ENCODE peak calls at places on chromosomes 2 and 18, in ten cellular contexts. One of them, this sample, is unnamed.

GRCh38 chr2:74328074-74328473 is 15.1 kb downstream of the SLC4A5 start:
- DNase-seq in iPS DF 6.9: no peak
- DNase-seq in upper lobe of right lung: no peak
- DNase-seq in right cardiac atrium: no peak
- DNase-seq in CD4-positive, alpha-beta memory T cell: no peak
- DNase-seq in left ventricle myocardium inferior: no peak
- DNase-seq in AG10803: no peak
- DNase-seq in GM06990: no peak
- DNase-seq in upper lobe of left lung: no peak
- DNase-seq in vagina: no peak
- DNase-seq in this sample: no peak

GRCh38 chr2:55719852-55720251 is 26.2 kb upstream of the PNPT1 start:
- DNase-seq in iPS DF 6.9: no peak
- DNase-seq in upper lobe of right lung: no peak
- DNase-seq in right cardiac atrium: no peak
- DNase-seq in CD4-positive, alpha-beta memory T cell: no peak
- DNase-seq in left ventricle myocardium inferior: no peak
- DNase-seq in AG10803: no peak
- DNase-seq in GM06990: no peak
- DNase-seq in upper lobe of left lung: no peak
- DNase-seq in vagina: no peak
- DNase-seq in this sample: no peak

GRCh38 chr18:76405761-76406356 is 89.2 kb downstream of the ZNF516 start:
- DNase-seq in iPS DF 6.9: peak
- DNase-seq in upper lobe of right lung: no peak
- DNase-seq in right cardiac atrium: peak
- DNase-seq in CD4-positive, alpha-beta memory T cell: peak
- DNase-seq in left ventricle myocardium inferior: peak
- DNase-seq in AG10803: peak
- DNase-seq in GM06990: peak
- DNase-seq in upper lobe of left lung: no peak
- DNase-seq in vagina: no peak
- DNase-seq in this sample: no peak

GRCh38 chr18:32366586-32367538 is 103.8 kb downstream of the GAREM1 start:
- DNase-seq in iPS DF 6.9: no peak
- DNase-seq in upper lobe of right lung: no peak
- DNase-seq in right cardiac atrium: no peak
- DNase-seq in CD4-positive, alpha-beta memory T cell: no peak
- DNase-seq in left ventricle myocardium inferior: no peak
- DNase-seq in AG10803: peak
- DNase-seq in GM06990: no peak
- DNase-seq in upper lobe of left lung: no peak
- DNase-seq in vagina: no peak
- DNase-seq in this sample: no peak

GRCh38 chr2:24432121-24432520 is 58.9 kb upstream of the NCOA1 start:
- DNase-seq in iPS DF 6.9: no peak
- DNase-seq in upper lobe of right lung: no peak
- DNase-seq in right cardiac atrium: no peak
- DNase-seq in CD4-positive, alpha-beta memory T cell: no peak
- DNase-seq in left ventricle myocardium inferior: no peak
- DNase-seq in AG10803: no peak
- DNase-seq in GM06990: no peak
- DNase-seq in upper lobe of left lung: no peak
- DNase-seq in vagina: no peak
- DNase-seq in this sample: no peak

GRCh38 chr2:38178556-38179419 is 102.8 kb upstream of the CYP1B1 start:
- DNase-seq in iPS DF 6.9: no peak
- DNase-seq in upper lobe of right lung: no peak
- DNase-seq in right cardiac atrium: no peak
- DNase-seq in CD4-positive, alpha-beta memory T cell: no peak
- DNase-seq in left ventricle myocardium inferior: no peak
- DNase-seq in AG10803: peak
- DNase-seq in GM06990: peak
- DNase-seq in upper lobe of left lung: peak
- DNase-seq in vagina: no peak
- DNase-seq in this sample: peak

GRCh38 chr2:73269686-73270465 is 14.4 kb downstream of the FBXO41 start:
- DNase-seq in iPS DF 6.9: no peak
- DNase-seq in upper lobe of right lung: no peak
- DNase-seq in right cardiac atrium: no peak
- DNase-seq in CD4-positive, alpha-beta memory T cell: no peak
- DNase-seq in left ventricle myocardium inferior: no peak
- DNase-seq in AG10803: no peak
- DNase-seq in GM06990: no peak
- DNase-seq in upper lobe of left lung: no peak
- DNase-seq in vagina: no peak
- DNase-seq in this sample: no peak

GRCh38 chr2:40360652-40361051 is 91.2 kb downstream of the SLC8A1 start:
- DNase-seq in iPS DF 6.9: no peak
- DNase-seq in upper lobe of right lung: no peak
- DNase-seq in right cardiac atrium: peak
- DNase-seq in CD4-positive, alpha-beta memory T cell: no peak
- DNase-seq in left ventricle myocardium inferior: no peak
- DNase-seq in AG10803: no peak
- DNase-seq in GM06990: no peak
- DNase-seq in upper lobe of left lung: no peak
- DNase-seq in vagina: no peak
- DNase-seq in this sample: no peak

GRCh38 chr2:47572136-47572535 is 169.2 kb downstream of the MSH2 start:
- DNase-seq in iPS DF 6.9: no peak
- DNase-seq in upper lobe of right lung: no peak
- DNase-seq in right cardiac atrium: peak
- DNase-seq in CD4-positive, alpha-beta memory T cell: no peak
- DNase-seq in left ventricle myocardium inferior: no peak
- DNase-seq in AG10803: no peak
- DNase-seq in GM06990: no peak
- DNase-seq in upper lobe of left lung: no peak
- DNase-seq in vagina: no peak
- DNase-seq in this sample: no peak

GRCh38 chr2:189483571-189484415 is 42.5 kb downstream of the WDR75 start:
- DNase-seq in iPS DF 6.9: no peak
- DNase-seq in upper lobe of right lung: no peak
- DNase-seq in right cardiac atrium: peak
- DNase-seq in CD4-positive, alpha-beta memory T cell: no peak
- DNase-seq in left ventricle myocardium inferior: no peak
- DNase-seq in AG10803: no peak
- DNase-seq in GM06990: no peak
- DNase-seq in upper lobe of left lung: no peak
- DNase-seq in vagina: no peak
- DNase-seq in this sample: no peak

GRCh38 chr2:125169022-125169763 is 1144.1 kb downstream of the CNTNAP5 start:
- DNase-seq in iPS DF 6.9: no peak
- DNase-seq in upper lobe of right lung: no peak
- DNase-seq in right cardiac atrium: no peak
- DNase-seq in CD4-positive, alpha-beta memory T cell: no peak
- DNase-seq in left ventricle myocardium inferior: no peak
- DNase-seq in AG10803: no peak
- DNase-seq in GM06990: no peak
- DNase-seq in upper lobe of left lung: no peak
- DNase-seq in vagina: no peak
- DNase-seq in this sample: peak

GRCh38 chr2:95159690-95160449 is at the start of gene ZNF514:
- DNase-seq in iPS DF 6.9: no peak
- DNase-seq in upper lobe of right lung: peak
- DNase-seq in right cardiac atrium: peak
- DNase-seq in CD4-positive, alpha-beta memory T cell: peak
- DNase-seq in left ventricle myocardium inferior: peak
- DNase-seq in AG10803: peak
- DNase-seq in GM06990: peak
- DNase-seq in upper lobe of left lung: peak
- DNase-seq in vagina: no peak
- DNase-seq in this sample: no peak

GRCh38 chr2:95166065-95166763 is 605 bp downstream of the ZNF2 start:
- DNase-seq in iPS DF 6.9: no peak
- DNase-seq in upper lobe of right lung: no peak
- DNase-seq in right cardiac atrium: no peak
- DNase-seq in CD4-positive, alpha-beta memory T cell: no peak
- DNase-seq in left ventricle myocardium inferior: no peak
- DNase-seq in AG10803: no peak
- DNase-seq in GM06990: no peak
- DNase-seq in upper lobe of left lung: no peak
- DNase-seq in vagina: no peak
- DNase-seq in this sample: no peak

GRCh38 chr2:95158891-95159619 is 593 bp downstream of the ZNF514 start:
- DNase-seq in iPS DF 6.9: no peak
- DNase-seq in upper lobe of right lung: peak
- DNase-seq in right cardiac atrium: peak
- DNase-seq in CD4-positive, alpha-beta memory T cell: no peak
- DNase-seq in left ventricle myocardium inferior: peak
- DNase-seq in AG10803: peak
- DNase-seq in GM06990: peak
- DNase-seq in upper lobe of left lung: peak
- DNase-seq in vagina: no peak
- DNase-seq in this sample: no peak

GRCh38 chr2:95165371-95166064 is at the start of gene ZNF2:
- DNase-seq in iPS DF 6.9: peak
- DNase-seq in upper lobe of right lung: peak
- DNase-seq in right cardiac atrium: peak
- DNase-seq in CD4-positive, alpha-beta memory T cell: peak
- DNase-seq in left ventricle myocardium inferior: peak
- DNase-seq in AG10803: peak
- DNase-seq in GM06990: peak
- DNase-seq in upper lobe of left lung: peak
- DNase-seq in vagina: peak
- DNase-seq in this sample: peak

GRCh38 chr2:95165030-95165370 is 609 bp upstream of the ZNF2 start:
- DNase-seq in iPS DF 6.9: no peak
- DNase-seq in upper lobe of right lung: no peak
- DNase-seq in right cardiac atrium: no peak
- DNase-seq in CD4-positive, alpha-beta memory T cell: no peak
- DNase-seq in left ventricle myocardium inferior: no peak
- DNase-seq in AG10803: no peak
- DNase-seq in GM06990: no peak
- DNase-seq in upper lobe of left lung: no peak
- DNase-seq in vagina: no peak
- DNase-seq in this sample: no peak
- H3K4me3 ChIP-seq in iPS DF 6.9: peak
- H3K4me3 ChIP-seq in upper lobe of right lung: peak
- H3K4me3 ChIP-seq in right cardiac atrium: peak
- H3K4me3 ChIP-seq in CD4-positive, alpha-beta memory T cell: peak
- H3K4me3 ChIP-seq in left ventricle myocardium inferior: peak
- H3K4me3 ChIP-seq in AG10803: peak
- H3K4me3 ChIP-seq in GM06990: peak
- H3K4me3 ChIP-seq in upper lobe of left lung: peak
- H3K4me3 ChIP-seq in vagina: peak
- H3K4me3 ChIP-seq in this sample: peak

GRCh38 chr2:58369594-58369993 is 128.5 kb upstream of the FANCL start:
- DNase-seq in iPS DF 6.9: no peak
- DNase-seq in upper lobe of right lung: no peak
- DNase-seq in right cardiac atrium: no peak
- DNase-seq in CD4-positive, alpha-beta memory T cell: no peak
- DNase-seq in left ventricle myocardium inferior: no peak
- DNase-seq in AG10803: no peak
- DNase-seq in GM06990: no peak
- DNase-seq in upper lobe of left lung: no peak
- DNase-seq in vagina: no peak
- DNase-seq in this sample: no peak

GRCh38 chr2:58364098-58364497 is 123.0 kb upstream of the FANCL start:
- DNase-seq in iPS DF 6.9: no peak
- DNase-seq in upper lobe of right lung: no peak
- DNase-seq in right cardiac atrium: no peak
- DNase-seq in CD4-positive, alpha-beta memory T cell: no peak
- DNase-seq in left ventricle myocardium inferior: no peak
- DNase-seq in AG10803: no peak
- DNase-seq in GM06990: no peak
- DNase-seq in upper lobe of left lung: no peak
- DNase-seq in vagina: no peak
- DNase-seq in this sample: no peak
- H3K4me3 ChIP-seq in iPS DF 6.9: no peak
- H3K4me3 ChIP-seq in upper lobe of right lung: no peak
- H3K4me3 ChIP-seq in right cardiac atrium: no peak
- H3K4me3 ChIP-seq in CD4-positive, alpha-beta memory T cell: no peak
- H3K4me3 ChIP-seq in left ventricle myocardium inferior: no peak
- H3K4me3 ChIP-seq in AG10803: no peak
- H3K4me3 ChIP-seq in GM06990: no peak
- H3K4me3 ChIP-seq in upper lobe of left lung: no peak
- H3K4me3 ChIP-seq in vagina: no peak
- H3K4me3 ChIP-seq in this sample: no peak

GRCh38 chr2:219684721-219685689 is 57.6 kb downstream of the SLC4A3 start:
- DNase-seq in iPS DF 6.9: peak
- DNase-seq in upper lobe of right lung: peak
- DNase-seq in right cardiac atrium: peak
- DNase-seq in CD4-positive, alpha-beta memory T cell: peak
- DNase-seq in left ventricle myocardium inferior: peak
- DNase-seq in AG10803: peak
- DNase-seq in GM06990: peak
- DNase-seq in upper lobe of left lung: peak
- DNase-seq in vagina: no peak
- DNase-seq in this sample: peak
- H3K4me3 ChIP-seq in iPS DF 6.9: no peak
- H3K4me3 ChIP-seq in upper lobe of right lung: peak
- H3K4me3 ChIP-seq in right cardiac atrium: peak
- H3K4me3 ChIP-seq in CD4-positive, alpha-beta memory T cell: no peak
- H3K4me3 ChIP-seq in left ventricle myocardium inferior: peak
- H3K4me3 ChIP-seq in AG10803: peak
- H3K4me3 ChIP-seq in GM06990: peak
- H3K4me3 ChIP-seq in upper lobe of left lung: no peak
- H3K4me3 ChIP-seq in vagina: peak
- H3K4me3 ChIP-seq in this sample: peak

DNA sequence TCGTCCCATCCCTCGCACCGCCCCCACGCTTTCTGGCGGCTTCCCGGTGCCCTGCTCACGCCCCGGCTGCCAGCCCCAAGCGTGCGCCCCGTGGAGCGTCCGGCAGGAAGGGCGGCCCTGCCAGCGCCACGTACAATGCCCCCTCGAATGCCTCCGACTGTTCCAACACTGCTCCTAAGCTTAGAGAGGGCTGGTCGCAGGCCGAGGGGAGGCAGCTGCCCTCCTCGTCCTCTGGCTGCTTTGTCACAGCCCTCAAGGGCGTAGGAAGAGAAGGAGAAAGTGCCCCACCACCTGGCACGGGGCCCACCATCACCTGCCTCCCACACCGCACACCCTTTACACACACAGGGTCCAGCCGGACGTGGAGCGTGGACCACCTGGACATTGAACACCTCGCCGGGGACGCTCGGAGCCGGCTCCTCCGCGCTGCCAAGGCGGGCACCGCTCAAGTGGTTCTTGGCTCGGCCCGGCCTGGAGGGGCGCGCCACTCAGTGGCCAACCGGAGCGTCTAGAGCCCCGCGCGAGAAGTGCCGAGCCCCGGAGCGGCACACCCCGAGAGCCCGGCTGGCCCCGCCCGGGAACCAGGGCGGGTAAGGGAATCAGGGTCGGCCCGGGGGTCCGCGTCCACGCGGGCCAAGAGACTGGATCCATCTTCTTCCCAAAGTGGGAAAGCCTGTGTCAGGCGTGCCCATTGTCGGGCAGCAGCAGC is 830 bp downstream of the DNER start:
- DNase-seq in iPS DF 6.9: no peak
- DNase-seq in upper lobe of right lung: no peak
- DNase-seq in right cardiac atrium: peak
- DNase-seq in CD4-positive, alpha-beta memory T cell: no peak
- DNase-seq in left ventricle myocardium inferior: no peak
- DNase-seq in AG10803: no peak
- DNase-seq in GM06990: peak
- DNase-seq in upper lobe of left lung: no peak
- DNase-seq in vagina: no peak
- DNase-seq in this sample: no peak
- H3K4me3 ChIP-seq in iPS DF 6.9: peak
- H3K4me3 ChIP-seq in upper lobe of right lung: peak
- H3K4me3 ChIP-seq in right cardiac atrium: peak
- H3K4me3 ChIP-seq in CD4-positive, alpha-beta memory T cell: no peak
- H3K4me3 ChIP-seq in left ventricle myocardium inferior: peak
- H3K4me3 ChIP-seq in AG10803: no peak
- H3K4me3 ChIP-seq in GM06990: peak
- H3K4me3 ChIP-seq in upper lobe of left lung: no peak
- H3K4me3 ChIP-seq in vagina: peak
- H3K4me3 ChIP-seq in this sample: peak